ENCODE peak calls at places on chromosomes 12 and 14, in nine cellular contexts. N is IMR-90, P is uterus, W is HCT116, B is stomach, J is prostate gland, I is testis, L is A549, O is lower leg skin. K is an unnamed sample.

GRCh38 chr14:95862243-95862642 is 14.4 kb upstream of the TUNAR start:
- DNase-seq in N (peak), P (no peak), W (no peak), B (no peak), J (no peak), I (no peak), L (no peak), O (no peak), K (no peak)

GRCh38 chr12:108967869-108968540 is 52.9 kb downstream of the SVOP start:
- DNase-seq in N (no peak), P (no peak), W (peak), B (no peak), J (no peak), I (no peak), L (peak), O (no peak), K (no peak)

GRCh38 chr12:130288201-130288600 is 49.5 kb upstream of the PIWIL1 start:
- DNase-seq in N (no peak), P (no peak), W (no peak), B (no peak), J (no peak), I (no peak), L (no peak), O (no peak), K (no peak)

GRCh38 chr14:70822706-70823185 is 13.4 kb upstream of the MAP3K9 start:
- DNase-seq in N (peak), P (peak), W (no peak), B (peak), J (no peak), I (peak), L (peak), O (no peak), K (no peak)

GRCh38 chr14:75842624-75843023 is 139.2 kb downstream of the TGFB3 start:
- DNase-seq in N (no peak), P (no peak), W (no peak), B (no peak), J (no peak), I (no peak), L (no peak), O (no peak), K (no peak)

GRCh38 chr12:50333441-50333840 is 50.1 kb upstream of the LIMA1 start:
- DNase-seq in N (no peak), P (no peak), W (no peak), B (no peak), J (no peak), I (no peak), L (no peak), O (no peak), K (no peak)

GRCh38 chr12:24864796-24865125 is 84.1 kb downstream of the BCAT1 start:
- DNase-seq in N (peak), P (no peak), W (no peak), B (no peak), J (no peak), I (no peak), L (no peak), O (no peak), K (no peak)

GRCh38 chr12:131613678-131614077 is 97.2 kb upstream of the SFSWAP start:
- DNase-seq in N (no peak), P (no peak), W (no peak), B (no peak), J (no peak), I (no peak), L (no peak), O (no peak), K (no peak)

GRCh38 chr12:22812531-22812930 is 187.6 kb downstream of the ETNK1 start:
- DNase-seq in N (no peak), P (no peak), W (peak), B (no peak), J (no peak), I (no peak), L (no peak), O (no peak), K (no peak)

GRCh38 chr14:79602742-79603141 is 608.6 kb downstream of the DIO2 start:
- DNase-seq in N (no peak), P (no peak), W (no peak), B (no peak), J (no peak), I (no peak), L (no peak), O (no peak), K (no peak)

GRCh38 chr12:111597731-111598636 is 1.1 kb downstream of the ATXN2 start:
- DNase-seq in N (no peak), P (peak), W (no peak), B (peak), J (peak), I (peak), L (peak), O (peak), K (no peak)

GRCh38 chr12:19967486-19967885 is 400.9 kb upstream of the PDE3A start:
- DNase-seq in N (peak), P (no peak), W (no peak), B (no peak), J (no peak), I (no peak), L (peak), O (no peak), K (peak)

GRCh38 chr12:13981296-13981962 is at the start of gene GRIN2B:
- DNase-seq in N (no peak), P (no peak), W (peak), B (no peak), J (no peak), I (no peak), L (peak), O (no peak), K (no peak)

GRCh38 chr12:13976880-13977279 is 4.5 kb downstream of the GRIN2B start:
- DNase-seq in N (no peak), P (no peak), W (no peak), B (no peak), J (no peak), I (no peak), L (no peak), O (no peak), K (no peak)

GRCh38 chr12:13980548-13981295 is 680 bp downstream of the GRIN2B start:
- DNase-seq in N (no peak), P (no peak), W (no peak), B (no peak), J (no peak), I (no peak), L (peak), O (no peak), K (no peak)

GRCh38 chr12:13986031-13986430 is 4.6 kb upstream of the GRIN2B start:
- DNase-seq in N (no peak), P (no peak), W (peak), B (no peak), J (no peak), I (no peak), L (no peak), O (no peak), K (no peak)

GRCh38 chr12:13982010-13982409 is 608 bp upstream of the GRIN2B start:
- DNase-seq in N (no peak), P (no peak), W (peak), B (no peak), J (no peak), I (no peak), L (peak), O (no peak), K (no peak)
- H3K4me3 ChIP-seq in N (no peak), P (no peak), W (peak), B (peak), J (no peak), I (peak), L (peak), O (no peak), K (peak)

DNA sequence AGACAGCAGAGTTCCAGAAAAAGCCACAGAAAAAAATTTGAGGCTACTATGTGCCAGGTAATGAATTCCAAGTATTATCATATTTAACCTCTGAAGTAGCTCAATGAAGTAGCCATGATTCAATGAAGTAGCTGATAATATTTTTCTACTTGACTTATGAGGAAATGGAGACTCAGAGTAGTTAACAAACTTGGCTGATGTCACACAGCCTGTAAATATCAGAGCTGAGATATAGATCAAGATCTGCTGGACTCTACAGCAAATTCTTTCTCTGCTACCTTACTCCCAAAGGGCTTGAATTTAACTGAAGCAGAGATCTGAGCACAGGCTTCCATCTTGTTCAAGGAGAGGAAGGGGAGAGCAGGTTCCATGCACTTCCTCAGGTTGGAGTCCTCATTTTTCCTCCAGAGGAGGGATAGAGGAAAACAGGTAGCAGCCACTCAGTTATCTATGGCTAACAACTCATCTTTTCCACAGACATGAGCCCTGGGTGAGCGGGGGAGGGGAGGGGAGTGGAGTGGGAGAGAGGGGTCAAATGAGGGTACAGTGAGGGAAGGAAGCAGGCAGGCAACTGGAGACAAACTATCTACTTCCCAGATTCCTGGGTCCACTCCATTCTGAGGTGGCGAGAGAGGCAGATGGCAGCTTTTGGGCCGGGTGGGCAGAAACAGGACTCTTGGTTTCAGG is 2.4 kb upstream of the ZNF385A start:
- DNase-seq in N (no peak), P (no peak), W (no peak), B (no peak), J (no peak), I (no peak), L (no peak), O (peak), K (no peak)
- TF ChIP-seq POLR2A in N (no peak), P (no peak), W (no peak), B (no peak), J (no peak), I (no peak), L (no peak), O (no peak), K (no peak)

GRCh38 chr12:57719777-57720605 is 18.6 kb downstream of the AGAP2 start:
- DNase-seq in N (no peak), P (no peak), W (no peak), B (no peak), J (no peak), I (no peak), L (no peak), O (peak), K (no peak)

GRCh38 chr12:57720606-57721595 is 17.6 kb downstream of the AGAP2 start:
- DNase-seq in N (no peak), P (no peak), W (no peak), B (no peak), J (no peak), I (no peak), L (no peak), O (peak), K (no peak)

GRCh38 chr12:57717131-57717530 is 21.4 kb downstream of the AGAP2 start:
- DNase-seq in N (no peak), P (no peak), W (no peak), B (no peak), J (no peak), I (no peak), L (no peak), O (peak), K (no peak)

GRCh38 chr12:57717846-57718640 is 20.5 kb downstream of the AGAP2 start:
- DNase-seq in N (no peak), P (no peak), W (no peak), B (no peak), J (no peak), I (no peak), L (no peak), O (no peak), K (no peak)

GRCh38 chr12:57718641-57719528 is 19.7 kb downstream of the AGAP2 start:
- DNase-seq in N (no peak), P (no peak), W (no peak), B (no peak), J (no peak), I (no peak), L (no peak), O (peak), K (no peak)
- H3K4me3 ChIP-seq in N (no peak), P (no peak), W (no peak), B (no peak), J (no peak), I (no peak), L (no peak), O (no peak), K (no peak)

GRCh38 chr12:6201775-6202292 is 1.6 kb downstream of the CD9 start:
- DNase-seq in N (no peak), P (no peak), W (no peak), B (no peak), J (no peak), I (no peak), L (no peak), O (no peak), K (no peak)

GRCh38 chr12:6201199-6201608 is 1.0 kb downstream of the CD9 start:
- DNase-seq in N (no peak), P (no peak), W (no peak), B (no peak), J (peak), I (no peak), L (peak), O (no peak), K (no peak)

GRCh38 chr12:6199211-6199530 is 1.0 kb upstream of the CD9 start:
- DNase-seq in N (no peak), P (no peak), W (no peak), B (no peak), J (no peak), I (no peak), L (no peak), O (no peak), K (no peak)

GRCh38 chr12:6199531-6200265 is 502 bp upstream of the CD9 start:
- DNase-seq in N (no peak), P (peak), W (no peak), B (no peak), J (peak), I (peak), L (peak), O (peak), K (no peak)

GRCh38 chr12:6200266-6201198 is at the start of gene CD9:
- DNase-seq in N (no peak), P (peak), W (peak), B (peak), J (peak), I (peak), L (peak), O (peak), K (no peak)
- TF ChIP-seq POLR2A in N (no peak), P (peak), W (no peak), B (peak), J (peak), I (no peak), L (peak), O (no peak), K (peak)

DNA sequence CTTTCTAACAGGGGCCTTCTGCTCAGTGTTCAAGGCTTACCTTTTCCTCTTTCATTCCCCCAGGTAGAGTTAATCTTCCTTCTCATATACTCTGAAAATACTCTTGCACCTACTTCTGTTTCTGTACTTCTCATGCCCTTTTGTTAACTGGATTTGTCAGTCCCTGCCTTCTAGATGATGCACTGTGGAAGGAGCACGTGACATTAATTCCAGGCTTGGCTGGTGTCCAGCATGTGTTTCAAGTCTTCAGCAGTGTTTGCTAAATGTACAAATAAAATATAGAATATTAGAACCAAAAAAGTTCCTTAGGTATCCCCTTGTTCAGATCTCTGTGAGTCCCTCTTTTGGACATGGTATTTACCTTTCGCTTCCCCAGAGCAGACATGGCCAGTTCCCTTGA is 27.9 kb upstream of the EVL start:
- DNase-seq in N (peak), P (no peak), W (no peak), B (peak), J (no peak), I (no peak), L (no peak), O (no peak), K (no peak)
- H3K4me3 ChIP-seq in N (no peak), P (no peak), W (no peak), B (no peak), J (no peak), I (no peak), L (no peak), O (no peak), K (no peak)

GRCh38 chr14:54566152-54566409 is 847 bp upstream of the SAMD4A start:
- DNase-seq in N (no peak), P (no peak), W (no peak), B (no peak), J (no peak), I (no peak), L (no peak), O (no peak), K (no peak)
- TF ChIP-seq POLR2A in N (peak), P (no peak), W (no peak), B (no peak), J (no peak), I (no peak), L (no peak), O (no peak), K (no peak)

GRCh38 chr14:23568021-23568599 is 519 bp upstream of the AP1G2 start:
- DNase-seq in N (no peak), P (no peak), W (no peak), B (no peak), J (no peak), I (no peak), L (no peak), O (peak), K (no peak)
- H3K4me3 ChIP-seq in N (peak), P (peak), W (peak), B (peak), J (peak), I (peak), L (peak), O (no peak), K (peak)

GRCh38 chr12:124509300-124509675 is 58.1 kb downstream of the NCOR2 start:
- DNase-seq in N (no peak), P (no peak), W (no peak), B (no peak), J (no peak), I (no peak), L (no peak), O (no peak), K (no peak)

GRCh38 chr12:124511259-124511985 is 56.0 kb downstream of the NCOR2 start:
- DNase-seq in N (no peak), P (no peak), W (no peak), B (no peak), J (no peak), I (no peak), L (no peak), O (no peak), K (no peak)

GRCh38 chr12:124508323-124509096 is 58.9 kb downstream of the NCOR2 start:
- DNase-seq in N (peak), P (peak), W (no peak), B (no peak), J (no peak), I (no peak), L (no peak), O (no peak), K (peak)

GRCh38 chr12:124510301-124510970 is 57.0 kb downstream of the NCOR2 start:
- DNase-seq in N (no peak), P (no peak), W (no peak), B (peak), J (no peak), I (peak), L (peak), O (no peak), K (no peak)

GRCh38 chr12:124509676-124510300 is 57.6 kb downstream of the NCOR2 start:
- DNase-seq in N (peak), P (peak), W (no peak), B (peak), J (peak), I (peak), L (no peak), O (peak), K (peak)
- TF ChIP-seq POLR2A in N (no peak), P (no peak), W (no peak), B (no peak), J (peak), I (no peak), L (no peak), O (no peak), K (no peak)

K was measured in tibial nerve.